ENCODE peak calls at places on chromosomes 5 and 9, in eight cellular contexts. U, I, C, H, M, N, E and Q are unnamed samples. For H3K4me1, the result is how much of the 10 kb centered on the place peaks cover.

GRCh38 chr5:80114856-80115255 is 79.7 kb downstream of the THBS4 start:
- DNase-seq in U (no peak), I (no peak), C (no peak), H (no peak), M (no peak), N (no peak), E (peak), Q (no peak)

GRCh38 chr5:171102877-171103610 is 206.0 kb upstream of the TLX3 start:
- DNase-seq in U (peak), I (peak), C (no peak), H (no peak), M (no peak), N (no peak), E (no peak), Q (no peak)

GRCh38 chr9:80968611-80969010 is 720.7 kb downstream of the TLE1 start:
- DNase-seq in U (no peak), I (no peak), C (no peak), H (no peak), M (no peak), N (no peak), E (no peak), Q (no peak)

GRCh38 chr9:123353984-123354591 is 1.9 kb upstream of the CRB2 start:
- DNase-seq in U (peak), I (peak), C (no peak), H (peak), M (peak), N (no peak), E (peak), Q (no peak)

GRCh38 chr5:151239237-151239861 is 13.6 kb upstream of the GM2A start:
- DNase-seq in U (peak), I (no peak), C (no peak), H (peak), M (peak), N (peak), E (peak), Q (peak)

GRCh38 chr5:140794594-140795258 is at the start of gene PCDHA2:
- DNase-seq in U (peak), I (no peak), C (no peak), H (no peak), M (no peak), N (no peak), E (no peak), Q (no peak)

GRCh38 chr5:31463341-31463740 is 68.6 kb downstream of the DROSHA start:
- DNase-seq in U (no peak), I (no peak), C (no peak), H (no peak), M (no peak), N (no peak), E (no peak), Q (no peak)

GRCh38 chr9:88458716-88459115 is 70.5 kb downstream of the SPIN1 start:
- DNase-seq in U (no peak), I (no peak), C (no peak), H (no peak), M (no peak), N (no peak), E (no peak), Q (no peak)

GRCh38 chr9:115289757-115290208 is 171.8 kb upstream of the TNC start:
- DNase-seq in U (no peak), I (no peak), C (no peak), H (no peak), M (no peak), N (no peak), E (no peak), Q (no peak)

GRCh38 chr9:96818535-96818934 is 35.8 kb downstream of the ZNF782 start:
- DNase-seq in U (peak), I (no peak), C (no peak), H (no peak), M (no peak), N (no peak), E (no peak), Q (no peak)

GRCh38 chr5:127072861-127073846 is at the start of gene C5orf63:
- DNase-seq in U (peak), I (no peak), C (peak), H (peak), M (peak), N (peak), E (peak), Q (peak)
- TF ChIP-seq POLR2AphosphoS5 in U (peak), I (no peak), C (peak), H (peak), M (peak), N (no peak), E (peak), Q (no peak)

DNA sequence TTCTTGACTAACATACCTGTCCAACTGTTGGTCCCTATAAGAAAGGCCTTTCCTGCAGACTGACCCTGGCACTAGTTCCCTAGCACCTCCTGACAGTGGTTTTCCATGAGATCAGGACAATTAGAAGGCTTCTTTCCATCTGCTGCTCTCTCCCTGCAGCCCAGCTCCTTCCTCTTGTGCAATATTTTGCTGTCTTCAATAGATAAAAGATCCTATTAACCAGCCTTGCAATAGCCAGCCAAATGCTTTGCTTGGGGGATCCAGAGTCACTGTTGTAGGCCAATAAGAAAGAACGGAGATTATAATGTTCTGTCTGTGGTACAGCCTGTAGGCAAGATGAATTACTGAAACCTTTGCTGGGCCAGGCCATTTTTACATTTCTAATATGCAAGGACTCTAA is 18.4 kb upstream of the NME5 start:
- DNase-seq in U (no peak), I (no peak), C (no peak), H (no peak), M (no peak), N (no peak), E (no peak), Q (no peak)
- H3K4me1 ChIP-seq in U (under half), I (under half), C (under half), H (under half), M (under half), N (under half), E (under half), Q (under half)

DNA sequence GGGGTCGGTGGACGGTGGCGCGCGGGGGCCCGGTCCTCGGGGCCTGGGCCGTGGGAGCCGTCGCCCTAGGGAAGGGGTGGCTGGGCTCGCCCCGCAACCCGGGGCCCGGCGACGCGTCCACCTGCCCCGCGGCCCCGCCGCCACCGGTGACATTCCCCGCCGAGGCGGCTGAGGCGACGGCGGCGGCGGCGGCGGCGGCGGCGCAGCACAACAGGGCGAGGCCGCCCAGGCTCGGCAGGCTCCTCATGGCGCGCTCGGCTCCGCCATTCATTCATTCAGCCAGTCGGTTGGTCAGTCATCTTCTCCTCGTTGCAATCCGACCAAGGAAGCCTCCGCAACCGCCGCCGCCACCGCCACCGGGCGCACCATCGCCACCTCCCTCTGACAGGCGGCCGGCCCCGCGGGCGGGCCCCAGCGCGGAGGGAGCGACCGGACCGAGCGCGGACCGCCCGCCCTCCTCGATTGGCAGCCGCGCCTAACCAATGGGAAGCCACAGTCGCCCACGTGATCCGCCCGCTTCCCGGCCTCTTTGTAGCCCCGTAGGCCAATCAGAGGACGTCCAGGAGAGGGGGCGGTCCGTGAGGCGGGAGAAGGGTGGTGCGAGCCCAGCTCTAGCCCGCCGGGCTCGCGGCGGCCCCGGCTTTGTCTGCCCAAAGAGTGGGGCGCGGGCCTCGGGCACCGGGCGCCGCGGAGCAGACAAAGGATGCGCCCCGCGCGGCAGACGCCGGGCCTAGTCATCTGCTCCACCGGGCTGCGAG is at the start of gene MEGF9:
- DNase-seq in U (peak), I (peak), C (peak), H (peak), M (peak), N (peak), E (peak), Q (peak)
- H3K27ac ChIP-seq in U (no peak), I (peak), C (no peak), H (peak), M (no peak), N (peak), E (peak), Q (peak)

GRCh38 chr5:136011427-136012001 is 17.3 kb upstream of the TGFBI start:
- DNase-seq in U (no peak), I (no peak), C (no peak), H (peak), M (no peak), N (no peak), E (no peak), Q (no peak)
- TF ChIP-seq POLR2AphosphoS5 in U (no peak), I (no peak), C (no peak), H (no peak), M (no peak), N (no peak), E (no peak), Q (no peak)

GRCh38 chr5:132260714-132261615 is 3.5 kb downstream of the PDLIM4 start:
- DNase-seq in U (no peak), I (no peak), C (peak), H (peak), M (no peak), N (peak), E (peak), Q (no peak)
- H3K4me1 ChIP-seq in U (under half), I (under half), C (under half), H (under half), M (under half), N (half or more), E (under half), Q (under half)